ENCODE peak calls at places on chromosome 7, in six cellular contexts. F is cardiac fibroblast, O is cardiac muscle cell, H is DND-41, W is dorsolateral prefrontal cortex, T is kidney. P is an unnamed sample.

GRCh38 chr7:143452495-143452894 is 9.2 kb downstream of the TAS2R60 start:
- DNase-seq in W (no peak), F (peak; percentile 16), H (no peak), T (no peak), O (no peak), P (no peak)

GRCh38 chr7:112036071-112036470 is 170.1 kb downstream of the DOCK4 start:
- DNase-seq in H (no peak), O (no peak), F (peak; percentile 43), W (no peak), T (no peak), P (no peak)

GRCh38 chr7:144787127-144787526 is 48.7 kb downstream of the TPK1 start:
- DNase-seq in W (no peak), T (no peak), F (no peak), H (no peak), O (peak; percentile 23), P (no peak)

GRCh38 chr7:140275069-140275961 is 98.5 kb upstream of the KDM7A start:
- DNase-seq in O (no peak), F (no peak), H (no peak), W (no peak), T (no peak), P (no peak)

GRCh38 chr7:19930851-19931250 is 157.4 kb upstream of the TMEM196 start:
- DNase-seq in W (no peak), T (no peak), O (no peak), F (no peak), H (no peak), P (no peak)

GRCh38 chr7:124162667-124163066 is 129.8 kb upstream of the TMEM229A start:
- DNase-seq in T (no peak), F (peak; percentile 41), W (no peak), O (no peak), H (no peak), P (no peak)

GRCh38 chr7:154646126-154647013 is 356.6 kb downstream of the PAXIP1 start:
- DNase-seq in H (no peak), O (no peak), W (no peak), F (no peak), T (no peak), P (no peak)

GRCh38 chr7:96017877-96018276 is 245.5 kb downstream of the DYNC1I1 start:
- DNase-seq in T (no peak), O (no peak), W (no peak), F (no peak), H (no peak), P (no peak)

GRCh38 chr7:43954524-43955228 is 28.4 kb downstream of the UBE2D4 start:
- DNase-seq in O (peak; percentile 65), F (peak; percentile 70), W (peak; percentile 74), H (peak; percentile 38), T (no peak), P (no peak)

GRCh38 chr7:94325121-94325475 is 69.6 kb upstream of the COL1A2 start:
- DNase-seq in T (no peak), H (no peak), O (no peak), F (no peak), W (no peak), P (no peak)

DNA sequence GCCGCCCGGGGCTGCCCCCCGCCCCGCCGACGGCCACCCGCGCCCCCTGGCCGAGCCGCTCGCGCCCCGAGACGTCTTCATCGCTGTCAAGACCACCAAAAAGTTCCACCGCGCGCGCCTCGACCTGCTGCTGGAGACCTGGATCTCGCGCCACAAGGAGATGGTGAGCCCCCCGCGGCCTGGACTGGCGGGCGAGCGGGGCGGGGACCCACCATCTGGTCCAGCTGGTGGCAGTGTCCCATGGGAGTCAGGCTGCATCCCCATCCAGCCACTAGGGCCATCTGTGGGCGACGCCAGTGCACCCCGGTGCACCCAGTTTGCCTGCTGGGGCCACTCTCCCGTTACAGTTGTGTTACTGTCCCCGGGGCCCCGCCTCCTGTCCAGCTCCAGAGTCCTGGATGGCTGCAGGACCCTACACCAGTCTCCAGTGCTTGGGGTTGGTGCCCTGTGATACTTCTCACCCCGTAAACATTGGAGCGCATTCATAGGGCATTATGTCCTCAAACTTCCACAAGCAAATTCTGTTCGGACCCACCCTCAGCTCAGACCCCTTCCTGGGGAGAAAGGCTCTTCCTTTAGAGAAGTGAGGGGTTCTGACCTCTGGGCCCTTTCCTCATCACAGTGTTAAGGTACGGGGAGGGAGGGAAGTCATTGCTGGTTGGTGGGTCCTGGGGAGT is 695 bp downstream of the LFNG start:
- DNase-seq in T (no peak), F (no peak), W (no peak), H (no peak), O (peak; percentile 23), P (no peak)
- H3K4me3 ChIP-seq in T (peak overlapping the region; percentile 72), F (peak overlapping the region; percentile 49), W (peak overlapping the region; percentile 65), H (peak overlapping the region; percentile 51), O (peak overlapping the region; percentile 18), P (peak overlapping the region; percentile 36)

GRCh38 chr7:139106959-139107358 is 2.6 kb downstream of the ZC3HAV1 start:
- DNase-seq in O (no peak), H (no peak), F (no peak), W (no peak), T (no peak), P (no peak)

GRCh38 chr7:139111147-139111546 is 1.6 kb upstream of the ZC3HAV1 start:
- DNase-seq in F (no peak), O (no peak), W (no peak), H (no peak), T (no peak), P (no peak)

GRCh38 chr7:139109983-139110411 is 477 bp upstream of the ZC3HAV1 start:
- DNase-seq in O (no peak), W (no peak), T (no peak), H (no peak), F (no peak), P (no peak)

GRCh38 chr7:139109188-139109982 is at the start of gene ZC3HAV1:
- DNase-seq in H (peak; percentile 94), T (peak; percentile 95), F (peak; percentile 91), O (peak; percentile 86), W (peak; percentile 60), P (peak; percentile 89)

DNA sequence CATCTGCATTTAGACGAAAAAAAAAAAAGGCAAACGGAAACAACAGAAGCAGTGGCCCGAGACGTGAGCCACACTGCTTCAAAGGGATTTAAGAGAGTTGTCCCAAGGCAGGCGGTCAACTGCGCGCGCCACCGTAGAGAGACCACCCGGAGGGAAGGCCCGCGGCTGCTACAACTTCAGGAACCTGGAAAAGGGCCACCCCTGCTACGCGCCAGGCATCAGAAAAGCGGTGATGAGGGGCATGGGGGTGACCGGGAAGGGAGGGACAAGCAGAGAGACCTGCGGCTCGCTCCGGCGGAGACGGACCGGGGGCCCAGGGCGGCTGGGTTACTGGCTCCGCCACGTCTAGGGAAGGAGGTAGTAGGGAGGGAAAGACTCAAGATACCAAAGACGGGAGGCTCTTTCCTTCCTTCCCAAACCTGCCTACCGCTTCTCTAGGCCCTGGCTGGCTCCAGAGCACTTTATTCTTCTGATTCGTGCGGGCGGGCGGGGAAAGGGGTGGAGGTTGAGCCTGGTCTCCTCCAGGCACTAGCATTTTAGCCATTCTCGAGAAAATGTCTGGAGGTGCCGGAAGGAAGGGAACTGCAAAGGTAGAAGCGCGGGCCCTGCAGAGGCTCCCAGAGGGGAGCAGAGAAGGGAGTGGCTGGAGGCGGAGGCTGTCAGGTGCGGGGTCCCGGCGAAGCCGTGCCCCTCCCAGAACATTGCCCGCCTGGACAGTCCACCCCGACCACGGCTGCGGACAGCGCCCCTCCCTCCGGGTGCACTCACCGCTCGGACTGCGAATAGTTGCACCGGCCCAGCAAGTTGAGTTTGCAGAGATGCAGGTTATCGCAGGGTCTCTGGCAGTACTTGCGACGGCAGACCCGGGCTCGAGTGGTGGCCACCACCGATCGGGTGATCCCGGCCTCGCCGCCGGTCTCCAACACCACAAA is 998 bp downstream of the ZC3HAV1 start:
- DNase-seq in T (peak; percentile 78), W (no peak), F (peak; percentile 30), H (peak; percentile 51), O (peak; percentile 23), P (peak; percentile 60)
- TF ChIP-seq CTCF in T (no peak), W (no peak), F (no peak), H (no peak), O (no peak), P (no peak)

GRCh38 chr7:25894902-25895791 is 256.9 kb upstream of the NFE2L3 start:
- DNase-seq in F (peak; percentile 11), H (no peak), T (peak; percentile 86), W (peak; percentile 81), O (peak; percentile 78), P (peak; percentile 81)

GRCh38 chr7:25891591-25891990 is 260.4 kb upstream of the NFE2L3 start:
- DNase-seq in F (no peak), T (no peak), O (no peak), W (no peak), H (no peak), P (no peak)

GRCh38 chr7:25893436-25893835 is 258.6 kb upstream of the NFE2L3 start:
- DNase-seq in O (no peak), T (no peak), H (no peak), F (no peak), W (no peak), P (peak; percentile 17)

GRCh38 chr7:25895792-25896171 is 256.2 kb upstream of the NFE2L3 start:
- DNase-seq in T (no peak), F (no peak), O (no peak), W (no peak), H (no peak), P (no peak)

GRCh38 chr7:25894002-25894901 is 257.7 kb upstream of the NFE2L3 start:
- DNase-seq in F (no peak), H (peak; percentile 39), T (no peak), W (no peak), O (peak; percentile 34), P (peak; percentile 61)
- H3K4me3 ChIP-seq in F (no peak overlapping the region), H (no peak overlapping the region), T (no peak overlapping the region), W (no peak overlapping the region), O (no peak overlapping the region), P (peak overlapping the region; percentile 30)

GRCh38 chr7:1893451-1893850 is 223.4 kb downstream of the ELFN1 start:
- DNase-seq in F (no peak), O (no peak), T (peak; percentile 39), H (no peak), W (no peak), P (no peak)

GRCh38 chr7:1893025-1893424 is 222.9 kb downstream of the ELFN1 start:
- DNase-seq in O (no peak), H (no peak), W (no peak), T (peak; percentile 47), F (no peak), P (no peak)

GRCh38 chr7:1894313-1894900 is 224.3 kb downstream of the ELFN1 start:
- DNase-seq in F (no peak), W (no peak), O (no peak), H (no peak), T (peak; percentile 45), P (no peak)

GRCh38 chr7:1890289-1891235 is 220.5 kb downstream of the ELFN1 start:
- DNase-seq in T (peak; percentile 53), O (no peak), H (no peak), F (no peak), W (no peak), P (no peak)

DNA sequence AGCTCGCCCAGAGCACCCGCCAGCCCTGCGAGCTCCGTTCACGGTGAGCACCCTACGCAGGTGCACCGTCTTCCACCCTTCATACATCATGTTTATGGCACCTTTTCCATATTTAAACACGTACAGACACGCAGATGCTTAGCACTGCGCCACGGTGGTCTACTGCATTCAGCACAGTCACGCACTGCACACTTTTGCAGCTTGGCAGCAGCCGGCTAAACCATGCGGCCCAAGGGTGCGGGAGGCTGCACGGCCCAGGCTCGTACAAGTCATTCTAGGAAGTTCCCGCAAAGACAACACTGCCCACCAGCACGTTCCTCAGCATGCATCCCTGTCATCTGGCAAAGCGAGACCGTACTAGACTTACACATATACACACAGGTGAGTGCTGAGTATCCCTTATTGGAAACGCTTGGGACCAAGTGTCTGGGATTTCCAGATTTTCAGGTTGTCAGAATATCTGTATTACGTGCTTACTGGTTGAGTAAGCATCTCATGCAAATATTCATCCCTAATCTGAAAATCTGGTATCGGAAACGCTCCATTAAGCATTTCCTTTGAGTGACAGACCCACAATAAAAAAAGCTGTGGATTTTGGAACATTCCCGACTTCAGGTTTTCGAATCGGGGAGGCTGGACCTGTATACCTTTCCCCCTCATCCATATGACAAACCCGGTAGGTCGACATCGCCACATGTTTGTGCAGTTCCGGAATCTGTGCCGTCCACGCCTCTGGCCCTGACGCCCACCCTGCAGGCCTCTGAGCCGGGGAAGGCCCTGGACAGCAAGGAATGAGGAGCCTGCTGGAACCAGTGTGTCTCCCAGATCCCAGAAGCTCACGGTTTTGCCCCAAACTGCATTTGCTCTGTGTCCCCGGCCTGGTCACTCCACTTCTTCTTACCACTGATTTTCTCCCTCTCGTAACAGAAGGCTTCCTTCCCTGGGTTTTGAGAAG is 222.2 kb downstream of the ELFN1 start:
- DNase-seq in W (no peak), T (peak; percentile 57), O (no peak), F (no peak), H (no peak), P (no peak)
- TF ChIP-seq CTCF in W (no peak), T (no peak), O (no peak), F (no peak), H (no peak), P (no peak)